ENCODE peak calls at places on chromosome 9, in nine cellular contexts. M is transverse colon, C is thyroid gland, H is K562, Y is breast epithelium, F is IMR-90, X is heart left ventricle, U is Peyer's patch, I is stomach. W is an unnamed sample.

GRCh38 chr9:38067611-38067891 is 1.5 kb downstream of the SHB start:
- DNase-seq in X (peak), Y (no peak), H (peak), U (peak), M (peak), F (no peak), C (peak), I (peak), W (no peak)

GRCh38 chr9:134040176-134040565 is 14.9 kb downstream of the BRD3OS start:
- DNase-seq in F (no peak), M (no peak), C (no peak), Y (no peak), H (no peak), U (no peak), X (no peak), I (no peak), W (no peak)

GRCh38 chr9:133707065-133707760 is 30.9 kb downstream of the SARDH start:
- DNase-seq in Y (no peak), U (no peak), H (no peak), C (no peak), F (peak), X (peak), M (no peak), I (no peak), W (peak)

GRCh38 chr9:121222524-121223171 is 21.0 kb upstream of the RAB14 start:
- DNase-seq in I (no peak), H (peak), M (no peak), X (no peak), F (peak), Y (no peak), U (no peak), C (no peak), W (peak)

GRCh38 chr9:95462419-95463121 is 54.2 kb downstream of the PTCH1 start:
- DNase-seq in I (peak), H (peak), U (peak), M (peak), C (peak), Y (no peak), F (peak), X (peak), W (peak)

GRCh38 chr9:13513262-13513661 is 233.8 kb upstream of the MPDZ start:
- DNase-seq in X (peak), M (no peak), H (no peak), F (no peak), I (no peak), Y (no peak), U (no peak), C (no peak), W (no peak)

GRCh38 chr9:87276851-87277251 is 220.8 kb upstream of the DAPK1 start:
- DNase-seq in H (no peak), I (no peak), X (no peak), M (no peak), U (no peak), Y (no peak), C (no peak), F (peak), W (no peak)

GRCh38 chr9:124213396-124213795 is 44.4 kb upstream of the NEK6 start:
- DNase-seq in M (no peak), C (no peak), X (no peak), U (peak), Y (peak), F (no peak), I (peak), H (no peak), W (no peak)

GRCh38 chr9:35287986-35288515 is 126.2 kb downstream of the UNC13B start:
- DNase-seq in M (no peak), C (no peak), X (no peak), Y (no peak), U (no peak), H (no peak), F (peak), I (no peak), W (no peak)

GRCh38 chr9:135328485-135329417 is 150.8 kb upstream of the PPP1R26 start:
- DNase-seq in C (no peak), Y (peak), M (no peak), U (no peak), X (no peak), H (no peak), F (no peak), I (no peak), W (no peak)

GRCh38 chr9:87792831-87793288 is 66.9 kb downstream of the CTSL start:
- DNase-seq in F (peak), U (peak), C (no peak), X (peak), H (peak), I (peak), M (peak), Y (no peak), W (peak)

GRCh38 chr9:113381909-113382411 is 5.2 kb upstream of the HDHD3 start:
- DNase-seq in F (no peak), H (no peak), M (peak), U (peak), Y (no peak), X (no peak), C (peak), I (peak), W (no peak)

GRCh38 chr9:121354141-121354540 is 15.9 kb downstream of the STOM start:
- DNase-seq in Y (no peak), C (no peak), H (no peak), I (no peak), M (peak), X (peak), U (no peak), F (no peak), W (no peak)

GRCh38 chr9:37262410-37262809 is 142.0 kb downstream of the ZCCHC7 start:
- DNase-seq in M (no peak), X (no peak), U (no peak), Y (no peak), C (peak), I (no peak), H (no peak), F (peak), W (peak)

GRCh38 chr9:37297592-37297991 is 124.9 kb upstream of the GRHPR start:
- DNase-seq in X (no peak), C (no peak), U (no peak), M (no peak), I (no peak), F (no peak), Y (no peak), H (no peak), W (no peak)

GRCh38 chr9:121246821-121247511 is 21.0 kb upstream of the GSN start:
- DNase-seq in X (peak), Y (no peak), I (no peak), C (peak), H (peak), U (no peak), F (peak), M (no peak), W (peak)

GRCh38 chr9:101881508-101881907 is 143.1 kb upstream of the GRIN3A start:
- DNase-seq in I (no peak), C (no peak), Y (no peak), U (no peak), M (no peak), X (no peak), H (no peak), F (no peak), W (no peak)

GRCh38 chr9:14313951-14314423 is at the start of gene NFIB:
- DNase-seq in H (peak), U (peak), F (peak), X (peak), C (peak), Y (no peak), I (peak), M (peak), W (no peak)

GRCh38 chr9:71863652-71864051 is 47.3 kb downstream of the ABHD17B start:
- DNase-seq in I (no peak), C (no peak), H (no peak), U (no peak), M (no peak), F (peak), X (no peak), Y (no peak), W (no peak)

GRCh38 chr9:134190232-134191121 is 26.1 kb upstream of the RNU6ATAC start:
- DNase-seq in I (no peak), Y (no peak), C (no peak), U (peak), X (no peak), M (no peak), H (no peak), F (no peak), W (no peak)

GRCh38 chr9:73816905-73817304 is 665.2 kb downstream of the ANXA1 start:
- DNase-seq in H (no peak), U (no peak), M (no peak), C (no peak), I (no peak), X (no peak), Y (no peak), F (no peak), W (no peak)

GRCh38 chr9:6757988-6758417 is 230 bp downstream of the KDM4C start:
- DNase-seq in M (no peak), F (no peak), U (no peak), Y (no peak), X (peak), I (no peak), C (peak), H (no peak), W (no peak)

GRCh38 chr9:108859459-108860114 is 2.5 kb upstream of the ACTL7A start:
- DNase-seq in X (no peak), U (no peak), M (no peak), I (no peak), H (no peak), C (no peak), F (no peak), Y (no peak), W (no peak)

GRCh38 chr9:134732392-134733110 is 90.9 kb downstream of the COL5A1 start:
- DNase-seq in U (no peak), X (no peak), H (no peak), I (no peak), F (peak), M (no peak), C (no peak), Y (no peak), W (no peak)

GRCh38 chr9:70600479-70600878 is 186.0 kb upstream of the KLF9 start:
- DNase-seq in H (no peak), U (no peak), X (peak), Y (no peak), F (peak), M (peak), I (no peak), C (peak), W (no peak)

GRCh38 chr9:84163227-84163626 is 177.3 kb downstream of the SLC28A3 start:
- DNase-seq in H (peak), M (no peak), I (no peak), F (no peak), C (no peak), X (no peak), Y (no peak), U (no peak), W (no peak)

GRCh38 chr9:22111871-22112247 is 102.8 kb upstream of the CDKN2B start:
- DNase-seq in U (no peak), Y (no peak), H (no peak), M (no peak), F (peak), C (no peak), X (no peak), I (no peak), W (no peak)

GRCh38 chr9:74551266-74551665 is 54.1 kb downstream of the RORB start:
- DNase-seq in C (no peak), Y (no peak), F (no peak), M (no peak), X (no peak), U (no peak), H (no peak), I (no peak), W (no peak)

GRCh38 chr9:94912700-94913249 is 186.3 kb downstream of the AOPEP start:
- DNase-seq in Y (no peak), X (peak), H (no peak), U (no peak), C (no peak), F (peak), M (no peak), I (no peak), W (no peak)

GRCh38 chr9:3576358-3576757 is 50.6 kb upstream of the RFX3 start:
- DNase-seq in C (no peak), M (no peak), F (no peak), I (no peak), X (no peak), Y (no peak), U (no peak), H (no peak), W (peak)

GRCh38 chr9:97990259-97990658 is 7.1 kb downstream of the ANP32B start:
- DNase-seq in U (no peak), C (no peak), H (peak), M (no peak), Y (no peak), I (no peak), F (peak), X (no peak), W (peak)
- TF ChIP-seq CTCF in U (no peak), C (no peak), H (no peak), M (no peak), Y (no peak), I (no peak), F (peak), X (no peak), W (no peak)

DNA sequence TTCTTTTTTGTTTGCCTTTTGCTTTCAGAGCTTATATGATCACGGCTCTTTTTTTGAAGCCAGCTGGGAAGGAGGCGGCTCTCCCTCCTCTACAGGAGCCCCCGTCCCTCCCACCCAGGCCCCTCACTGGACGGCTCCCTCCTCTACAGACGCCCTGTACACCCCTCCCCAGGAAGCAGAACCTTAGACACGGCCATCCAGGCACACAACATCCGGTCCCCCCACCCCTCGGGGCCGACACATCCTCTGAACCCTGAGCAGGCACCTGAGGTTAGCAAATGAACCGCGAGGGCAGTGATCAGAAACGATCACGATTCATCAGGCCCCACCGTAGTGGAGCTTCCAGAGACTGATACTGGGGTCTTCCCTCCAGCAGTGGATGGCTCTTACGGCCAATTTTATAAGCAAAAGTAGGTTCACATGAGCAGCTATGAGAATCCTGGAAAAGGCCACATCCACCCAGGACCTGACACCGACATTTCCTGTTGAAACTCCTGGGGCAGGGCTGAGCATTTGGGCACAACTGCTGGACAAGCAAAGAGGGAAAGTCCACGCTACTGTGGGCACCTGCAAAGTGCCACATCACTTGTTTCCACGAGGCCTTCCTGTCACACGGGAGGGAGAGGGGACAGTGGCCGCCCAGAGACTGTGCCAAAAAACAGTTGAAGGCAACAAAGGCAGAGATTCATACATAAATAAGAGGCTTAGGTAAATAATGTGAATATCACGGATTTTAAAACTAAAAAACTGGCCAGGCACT is 78.9 kb downstream of the SEMA4D start:
- DNase-seq in M (peak), Y (no peak), U (peak), I (no peak), X (no peak), H (no peak), C (no peak), F (no peak), W (peak)
- TF ChIP-seq POLR2A in M (no peak), Y (no peak), U (no peak), I (no peak), X (no peak), H (no peak), C (no peak), F (no peak), W (no peak)

DNA sequence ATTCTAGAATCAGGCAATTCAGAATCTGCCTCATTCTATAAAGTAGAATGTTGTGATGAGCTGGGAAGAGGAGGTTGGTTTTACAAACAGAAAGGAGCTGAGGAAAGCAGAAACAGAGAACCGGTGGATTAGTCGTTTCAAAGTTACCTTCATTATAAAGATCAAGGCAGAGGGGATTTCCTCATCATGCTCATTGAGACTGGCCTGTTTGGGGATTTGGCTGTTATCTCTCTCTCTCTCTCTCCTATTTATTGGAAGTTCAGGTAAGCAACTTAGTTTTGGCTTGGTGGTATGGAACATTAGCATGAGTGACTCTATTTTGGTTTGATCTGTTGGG is 134.0 kb downstream of the GCNT1 start:
- DNase-seq in U (no peak), I (no peak), F (no peak), X (no peak), Y (no peak), M (no peak), H (no peak), C (no peak), W (peak)
- H3K4me3 ChIP-seq in U (no peak), I (no peak), F (no peak), X (no peak), Y (no peak), M (no peak), H (no peak), C (no peak), W (peak)

DNA sequence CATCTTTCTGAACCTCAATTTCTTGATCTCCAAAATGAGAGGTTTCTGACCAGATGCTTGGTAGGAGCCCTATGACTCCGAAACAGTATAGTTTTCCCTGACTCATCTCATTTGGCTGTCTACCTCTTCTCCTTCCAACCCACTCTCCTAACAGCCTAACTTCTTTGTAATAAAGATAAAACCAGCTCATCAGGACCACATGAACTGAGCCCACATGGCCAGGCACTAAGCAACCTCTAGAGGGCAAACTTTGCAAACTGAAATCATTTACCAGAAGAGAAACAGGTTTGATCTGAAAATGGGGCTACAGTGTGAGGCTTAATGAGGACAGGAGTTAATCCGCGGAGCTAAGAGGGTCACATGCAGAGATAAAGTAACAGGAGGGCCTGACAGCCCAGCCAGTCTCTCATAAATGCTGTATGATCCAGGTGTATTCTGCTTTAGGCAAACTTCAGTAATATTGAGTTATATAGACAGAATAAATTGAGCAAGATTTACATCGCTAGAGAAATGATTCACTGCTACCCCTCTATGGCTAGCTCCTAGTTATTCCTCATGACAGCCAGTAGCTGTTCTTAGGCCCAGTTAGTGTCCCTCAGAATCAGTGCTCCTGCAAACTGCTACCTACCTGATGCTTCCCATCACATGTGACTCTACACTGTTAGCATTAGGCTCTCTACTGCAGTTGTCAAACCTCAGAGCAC is 64.6 kb downstream of the ABCA1 start:
- DNase-seq in U (peak), H (peak), Y (no peak), M (peak), C (peak), I (peak), F (peak), X (peak), W (peak)
- TF ChIP-seq CTCF in U (peak), H (peak), Y (peak), M (peak), C (peak), I (peak), F (peak), X (peak), W (peak)

GRCh38 chr9:111986035-111986556 is 89.5 kb downstream of the UGCG start:
- DNase-seq in C (no peak), I (no peak), Y (no peak), U (no peak), F (peak), X (peak), M (no peak), H (no peak), W (no peak)
- TF ChIP-seq POLR2A in C (no peak), I (no peak), Y (no peak), U (no peak), F (no peak), X (no peak), M (no peak), H (no peak), W (no peak)

GRCh38 chr9:132589148-132590036 is 7.0 kb downstream of the BARHL1 start:
- DNase-seq in X (no peak), Y (no peak), F (no peak), C (no peak), U (no peak), H (no peak), I (no peak), M (no peak), W (no peak)
- H3K4me3 ChIP-seq in X (no peak), Y (no peak), F (no peak), C (no peak), U (no peak), H (no peak), I (no peak), M (no peak), W (no peak)

GRCh38 chr9:82805027-82805426 is 257.9 kb downstream of the RASEF start:
- DNase-seq in U (no peak), H (no peak), I (no peak), C (no peak), Y (no peak), M (no peak), X (no peak), F (no peak), W (no peak)
- TF ChIP-seq CTCF in U (no peak), H (no peak), I (no peak), C (no peak), Y (no peak), M (peak), X (no peak), F (no peak), W (no peak)

GRCh38 chr9:127608104-127608966 is 3.7 kb upstream of the STXBP1 start:
- DNase-seq in X (peak), F (peak), C (peak), Y (peak), M (peak), U (peak), I (peak), H (peak), W (peak)
- TF ChIP-seq POLR2A in X (no peak), F (no peak), C (peak), Y (no peak), M (no peak), U (no peak), I (no peak), H (no peak), W (no peak)

GRCh38 chr9:79575560-79575959 is 3.8 kb downstream of the TLE4 start:
- DNase-seq in Y (no peak), F (no peak), X (no peak), I (no peak), C (no peak), U (no peak), H (no peak), M (no peak), W (no peak)
- H3K4me3 ChIP-seq in Y (no peak), F (no peak), X (no peak), I (peak), C (no peak), U (no peak), H (no peak), M (no peak), W (no peak)

GRCh38 chr9:89808076-89808701 is 203.4 kb downstream of the GADD45G start:
- DNase-seq in M (no peak), X (no peak), I (no peak), C (no peak), Y (no peak), U (no peak), F (no peak), H (no peak), W (no peak)
- TF ChIP-seq CTCF in M (no peak), X (no peak), I (no peak), C (no peak), Y (no peak), U (peak), F (no peak), H (no peak), W (peak)